ENCODE peak calls at places on chromosomes 3 and 15, in six cellular contexts. Q, P, B, G, F and Y are unnamed samples.
A peak's percentile ranks its signal among the peaks of the same experiment; 100 is the strongest.

GRCh38 chr3:66989860-66990696 is 8.0 kb upstream of the KBTBD8 start:
- DNase-seq in P (no peak), G (no peak), F (peak; percentile 30), B (no peak), Q (no peak), Y (no peak)

GRCh38 chr15:57146394-57147140 is 228.1 kb downstream of the TCF12 start:
- DNase-seq in F (peak; percentile 81), Q (no peak), P (no peak), G (no peak), B (no peak), Y (no peak)

GRCh38 chr3:44012146-44012899 is 229.4 kb upstream of the TOPAZ1 start:
- DNase-seq in F (no peak), Q (no peak), B (no peak), P (no peak), G (no peak), Y (no peak)

GRCh38 chr3:150299221-150299620 is 108.9 kb upstream of the TSC22D2 start:
- DNase-seq in G (no peak), F (peak; percentile 81), Q (no peak), P (no peak), B (no peak), Y (no peak)

GRCh38 chr15:43268111-43269105 is 1.7 kb upstream of the TGM5 start:
- DNase-seq in P (no peak), F (peak; percentile 49), B (no peak), Q (no peak), G (no peak), Y (no peak)

GRCh38 chr3:194888916-194889315 is 203.2 kb downstream of the FAM43A start:
- DNase-seq in P (no peak), B (no peak), F (no peak), G (no peak), Q (no peak), Y (no peak)

GRCh38 chr3:72896996-72897757 is 9.3 kb downstream of the GXYLT2 start:
- DNase-seq in F (no peak), G (no peak), B (peak; percentile 41), P (no peak), Q (no peak), Y (no peak)

GRCh38 chr3:120743081-120743365 is 479 bp downstream of the GTF2E1 start:
- DNase-seq in F (peak; percentile 48), P (no peak), Q (no peak), G (no peak), B (no peak), Y (no peak)

GRCh38 chr15:70048196-70048565 is 49.5 kb downstream of the TLE3 start:
- DNase-seq in P (peak; percentile 52), G (peak; percentile 27), F (no peak), Q (no peak), B (no peak), Y (no peak)

GRCh38 chr3:69411331-69411730 is 25.4 kb upstream of the FRMD4B start:
- DNase-seq in B (peak; percentile 47), P (no peak), G (no peak), F (peak; percentile 53), Q (peak; percentile 29), Y (no peak)

GRCh38 chr15:83930392-83930791 is 276.5 kb downstream of the ADAMTSL3 start:
- DNase-seq in Q (no peak), B (no peak), F (no peak), P (no peak), G (no peak), Y (no peak)

GRCh38 chr3:71972031-71972430 is 187.1 kb upstream of the PROK2 start:
- DNase-seq in Q (no peak), G (no peak), P (no peak), B (no peak), F (no peak), Y (no peak)

GRCh38 chr15:98853593-98854420 is 153.8 kb downstream of the PGPEP1L start:
- DNase-seq in P (no peak), G (peak; percentile 51), Q (no peak), F (peak; percentile 32), B (no peak), Y (no peak)

GRCh38 chr3:127747751-127748521 is 74.4 kb downstream of the MGLL start:
- DNase-seq in Q (peak; percentile 49), G (peak; percentile 72), B (peak; percentile 84), F (peak; percentile 83), P (peak; percentile 82), Y (no peak)

GRCh38 chr3:143447491-143447890 is 327.9 kb downstream of the CHST2 start:
- DNase-seq in G (no peak), Q (no peak), F (no peak), P (no peak), B (no peak), Y (no peak)

GRCh38 chr15:89155656-89156055 is 65.7 kb downstream of the RLBP1 start:
- DNase-seq in G (no peak), B (no peak), P (no peak), F (no peak), Q (no peak), Y (no peak)

GRCh38 chr3:57144952-57145351 is 20.2 kb downstream of the IL17RD start:
- DNase-seq in F (no peak), B (no peak), Q (no peak), P (no peak), G (no peak), Y (no peak)

GRCh38 chr15:48358229-48358641 is 27.0 kb downstream of the DUT start:
- DNase-seq in B (no peak), F (peak; percentile 75), P (no peak), G (no peak), Q (no peak), Y (no peak)

GRCh38 chr3:134606033-134607025 is 44.5 kb downstream of the KY start:
- DNase-seq in G (no peak), F (peak; percentile 29), P (no peak), Q (no peak), B (no peak), Y (no peak)

GRCh38 chr15:94246016-94246415 is 14.7 kb downstream of the MCTP2 start:
- DNase-seq in F (no peak), P (no peak), B (no peak), G (no peak), Q (no peak), Y (no peak)

GRCh38 chr15:65927545-65927944 is 58.3 kb downstream of the RAB11A start:
- DNase-seq in Q (no peak), B (no peak), G (no peak), F (no peak), P (no peak), Y (no peak)

GRCh38 chr3:113927556-113927955 is 20.3 kb upstream of the ZDHHC23 start:
- DNase-seq in G (no peak), F (no peak), B (no peak), P (no peak), Q (no peak), Y (no peak)

GRCh38 chr3:152258448-152259302 is 10.1 kb upstream of the MBNL1 start:
- DNase-seq in Q (peak; percentile 96), F (peak; percentile 98), B (peak; percentile 94), P (peak; percentile 85), G (peak; percentile 67), Y (no peak)

GRCh38 chr3:22161315-22161714 is 410.3 kb upstream of the ZNF385D start:
- DNase-seq in B (no peak), G (no peak), P (no peak), F (no peak), Q (no peak), Y (no peak)

GRCh38 chr15:31157644-31158069 is 56.1 kb upstream of the TRPM1 start:
- DNase-seq in F (peak; percentile 48), Q (no peak), B (no peak), G (no peak), P (no peak), Y (no peak)

GRCh38 chr15:31153531-31153930 is 52.0 kb upstream of the TRPM1 start:
- DNase-seq in B (no peak), P (no peak), Q (no peak), G (no peak), F (no peak), Y (no peak)

GRCh38 chr15:31155136-31155535 is 53.6 kb upstream of the TRPM1 start:
- DNase-seq in P (no peak), F (no peak), B (no peak), Q (no peak), G (no peak), Y (no peak)

GRCh38 chr15:31156808-31157207 is 55.3 kb upstream of the TRPM1 start:
- DNase-seq in P (no peak), F (no peak), Q (no peak), B (no peak), G (no peak), Y (no peak)

DNA sequence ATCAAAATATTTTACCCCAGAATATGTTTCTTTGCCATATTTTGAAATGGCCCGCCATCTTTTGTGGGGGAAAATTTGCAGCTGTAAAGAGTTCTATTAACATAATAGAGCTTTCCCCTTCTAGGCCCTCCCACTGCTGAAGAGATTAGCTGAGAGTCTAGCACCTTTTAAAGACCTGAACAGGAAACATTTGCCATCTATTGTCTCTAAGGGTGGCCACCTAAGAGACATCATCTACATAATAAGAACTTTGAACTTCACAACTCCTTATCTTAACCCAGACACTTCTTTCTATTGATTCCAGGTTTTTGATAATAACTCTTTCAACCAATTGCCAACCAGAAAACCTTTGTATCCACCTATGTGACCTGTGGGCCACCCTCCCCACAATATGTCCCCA is 54.7 kb upstream of the TRPM1 start:
- DNase-seq in P (no peak), B (no peak), G (no peak), Q (no peak), F (no peak), Y (no peak)
- TF ChIP-seq CTCF in P (no peak), B (no peak), G (no peak), Q (no peak), F (no peak), Y (no peak)

GRCh38 chr15:59746777-59747176 is 57.7 kb upstream of the BNIP2 start:
- DNase-seq in G (no peak), P (no peak), Q (no peak), F (no peak), B (no peak), Y (no peak)

GRCh38 chr15:59751552-59752413 is 62.7 kb upstream of the BNIP2 start:
- DNase-seq in B (no peak), P (no peak), G (no peak), Q (no peak), F (peak; percentile 20), Y (no peak)
- TF ChIP-seq CTCF in B (no peak), P (peak; percentile 83), G (no peak), Q (no peak), F (peak; percentile 6), Y (peak; percentile 48)

GRCh38 chr3:42710323-42711021 is 7.9 kb upstream of the HHATL start:
- DNase-seq in B (no peak), G (peak; percentile 14), F (no peak), P (no peak), Q (no peak), Y (no peak)

GRCh38 chr3:42712344-42712648 is 9.7 kb upstream of the HHATL start:
- DNase-seq in F (no peak), Q (no peak), G (no peak), B (no peak), P (no peak), Y (no peak)

GRCh38 chr3:42712716-42713372 is 10.2 kb upstream of the HHATL start:
- DNase-seq in G (peak; percentile 15), Q (no peak), B (no peak), F (no peak), P (peak; percentile 41), Y (peak; percentile 3)

GRCh38 chr3:42713747-42714146 is 11.1 kb upstream of the HHATL start:
- DNase-seq in P (no peak), G (peak; percentile 27), F (no peak), B (no peak), Q (no peak), Y (peak; percentile 1)

GRCh38 chr3:42711491-42712343 is 9.1 kb upstream of the HHATL start:
- DNase-seq in F (peak; percentile 8), P (no peak), G (no peak), B (no peak), Q (no peak), Y (no peak)
- TF ChIP-seq CTCF in F (peak; percentile 37), P (no peak), G (no peak), B (no peak), Q (peak; percentile 11), Y (peak; percentile 6)

GRCh38 chr3:39671600-39671999 is 137.8 kb upstream of the MYRIP start:
- DNase-seq in Q (no peak), F (no peak), P (no peak), G (no peak), B (no peak), Y (no peak)
- TF ChIP-seq CTCF in Q (no peak), F (no peak), P (no peak), G (no peak), B (no peak), Y (no peak)